ENCODE peak calls at places on chromosome 19, in four cellular contexts. One of them, this sample, is unnamed.

GRCh38 chr19:5789201-5789795 is 1.7 kb downstream of the DUS3L start:
- DNase-seq in SK-N-MC: no peak
- DNase-seq in hypothalamus: no peak
- DNase-seq in fibroblast of pulmonary artery: no peak
- DNase-seq in this sample: no peak

GRCh38 chr19:50703915-50704548 is 15.6 kb downstream of the SHANK1 start:
- DNase-seq in hypothalamus: no peak
- DNase-seq in SK-N-MC: no peak
- DNase-seq in fibroblast of pulmonary artery: no peak
- DNase-seq in this sample: peak

GRCh38 chr19:33388231-33388816 is 14.8 kb downstream of the CEBPG start:
- DNase-seq in hypothalamus: no peak
- DNase-seq in fibroblast of pulmonary artery: no peak
- DNase-seq in SK-N-MC: no peak
- DNase-seq in this sample: no peak

GRCh38 chr19:49895566-49896297 is 955 bp downstream of the IL4I1 start:
- DNase-seq in SK-N-MC: no peak
- DNase-seq in hypothalamus: no peak
- DNase-seq in fibroblast of pulmonary artery: no peak
- DNase-seq in this sample: no peak

GRCh38 chr19:6519289-6519688 is 11.5 kb upstream of the TNFSF9 start:
- DNase-seq in SK-N-MC: no peak
- DNase-seq in fibroblast of pulmonary artery: peak
- DNase-seq in hypothalamus: no peak
- DNase-seq in this sample: no peak

GRCh38 chr19:49552749-49553148 is 24.9 kb downstream of the RCN3 start:
- DNase-seq in hypothalamus: no peak
- DNase-seq in SK-N-MC: no peak
- DNase-seq in fibroblast of pulmonary artery: no peak
- DNase-seq in this sample: no peak

GRCh38 chr19:33365676-33366075 is 7.8 kb upstream of the CEBPG start:
- DNase-seq in hypothalamus: no peak
- DNase-seq in fibroblast of pulmonary artery: no peak
- DNase-seq in SK-N-MC: no peak
- DNase-seq in this sample: no peak

GRCh38 chr19:13684021-13684420 is 80.3 kb upstream of the MRI1 start:
- DNase-seq in fibroblast of pulmonary artery: no peak
- DNase-seq in hypothalamus: no peak
- DNase-seq in SK-N-MC: no peak
- DNase-seq in this sample: no peak

GRCh38 chr19:42532881-42533280 is 4.6 kb upstream of the CEACAM1 start:
- DNase-seq in fibroblast of pulmonary artery: no peak
- DNase-seq in hypothalamus: no peak
- DNase-seq in SK-N-MC: no peak
- DNase-seq in this sample: no peak

GRCh38 chr19:35142531-35143230 is 374 bp upstream of the FXYD7 start:
- DNase-seq in fibroblast of pulmonary artery: peak
- DNase-seq in SK-N-MC: no peak
- DNase-seq in hypothalamus: peak
- DNase-seq in this sample: peak

GRCh38 chr19:38193445-38193844 is 30.6 kb downstream of the DPF1 start:
- DNase-seq in fibroblast of pulmonary artery: no peak
- DNase-seq in SK-N-MC: no peak
- DNase-seq in hypothalamus: no peak
- DNase-seq in this sample: no peak

GRCh38 chr19:28289294-28290063 is 923.5 kb downstream of the UQCRFS1 start:
- DNase-seq in SK-N-MC: no peak
- DNase-seq in fibroblast of pulmonary artery: peak
- DNase-seq in hypothalamus: peak
- DNase-seq in this sample: peak

GRCh38 chr19:46385636-46386035 is 27.7 kb downstream of the CCDC8 start:
- DNase-seq in hypothalamus: no peak
- DNase-seq in fibroblast of pulmonary artery: no peak
- DNase-seq in SK-N-MC: no peak
- DNase-seq in this sample: no peak

GRCh38 chr19:35346193-35347052 is 1.3 kb upstream of the FFAR1 start:
- DNase-seq in SK-N-MC: no peak
- DNase-seq in hypothalamus: no peak
- DNase-seq in fibroblast of pulmonary artery: no peak
- DNase-seq in this sample: no peak

GRCh38 chr19:290539-291521 is at the start of gene PLPP2:
- DNase-seq in fibroblast of pulmonary artery: peak
- DNase-seq in SK-N-MC: no peak
- DNase-seq in hypothalamus: peak
- DNase-seq in this sample: peak

GRCh38 chr19:41324921-41325639 is 15.1 kb downstream of the CCDC97 start:
- DNase-seq in hypothalamus: no peak
- DNase-seq in fibroblast of pulmonary artery: peak
- DNase-seq in SK-N-MC: no peak
- DNase-seq in this sample: peak

GRCh38 chr19:43465468-43466120 is at the start of gene LYPD3:
- DNase-seq in fibroblast of pulmonary artery: peak
- DNase-seq in hypothalamus: no peak
- DNase-seq in SK-N-MC: no peak
- DNase-seq in this sample: no peak

GRCh38 chr19:10553943-10554381 is 10.3 kb downstream of the ATG4D start:
- DNase-seq in SK-N-MC: no peak
- DNase-seq in hypothalamus: no peak
- DNase-seq in fibroblast of pulmonary artery: no peak
- DNase-seq in this sample: no peak

GRCh38 chr19:41194157-41194552 is 1.1 kb downstream of the CYP2S1 start:
- DNase-seq in hypothalamus: no peak
- DNase-seq in fibroblast of pulmonary artery: no peak
- DNase-seq in SK-N-MC: no peak
- DNase-seq in this sample: no peak

GRCh38 chr19:47414469-47414868 is 4.9 kb downstream of the MEIS3 start:
- DNase-seq in SK-N-MC: no peak
- DNase-seq in hypothalamus: no peak
- DNase-seq in fibroblast of pulmonary artery: no peak
- DNase-seq in this sample: peak

GRCh38 chr19:5588441-5588840 is 20.7 kb upstream of the TINCR start:
- DNase-seq in fibroblast of pulmonary artery: no peak
- DNase-seq in hypothalamus: no peak
- DNase-seq in SK-N-MC: no peak
- DNase-seq in this sample: no peak